ENCODE peak calls at places on chromosomes 1 and 21, in seven cellular contexts. N is cardiac fibroblast, T is GM23338, O is WTC11, Y is fibroblast of pulmonary artery, F is lower leg skin, W is body of pancreas. Z is an unnamed sample.

GRCh38 chr1:78892251-78892650 is 114.3 kb downstream of the ADGRL4 start:
- DNase-seq in N (peak; percentile 68), T (no peak), O (no peak), Y (peak; percentile 14), F (no peak), W (no peak), Z (peak; percentile 2)

GRCh38 chr1:247370786-247371732 is 39.4 kb upstream of the ZNF496 start:
- DNase-seq in N (peak; percentile 48), T (peak; percentile 30), O (no peak), Y (peak; percentile 40), F (no peak), W (peak; percentile 26), Z (no peak)

GRCh38 chr1:237730826-237731350 is 159.8 kb downstream of the ZP4 start:
- DNase-seq in N (no peak), T (no peak), O (no peak), Y (no peak), F (no peak), W (no peak), Z (no peak)

GRCh38 chr21:32137266-32137665 is 141.6 kb downstream of the MIS18A start:
- DNase-seq in N (no peak), T (no peak), O (no peak), Y (no peak), F (no peak), W (no peak), Z (no peak)

GRCh38 chr1:33041026-33041425 is 4.3 kb upstream of the AK2 start:
- DNase-seq in N (no peak), T (no peak), O (no peak), Y (no peak), F (no peak), W (no peak), Z (no peak)

GRCh38 chr1:46784666-46785065 is 14.2 kb upstream of the CYP4B1 start:
- DNase-seq in N (no peak), T (peak; percentile 71), O (no peak), Y (no peak), F (no peak), W (no peak), Z (no peak)

GRCh38 chr1:246947255-246947654 is 15.5 kb upstream of the AHCTF1 start:
- DNase-seq in N (peak; percentile 94), T (no peak), O (no peak), Y (peak; percentile 92), F (no peak), W (peak; percentile 10), Z (peak; percentile 11)

GRCh38 chr1:210222288-210223006 is 10.1 kb upstream of the SERTAD4 start:
- DNase-seq in N (no peak), T (peak; percentile 73), O (no peak), Y (peak; percentile 30), F (no peak), W (peak; percentile 24), Z (no peak)

GRCh38 chr1:57307382-57307781 is 116.5 kb downstream of the DAB1 start:
- DNase-seq in N (no peak), T (peak; percentile 91), O (peak; percentile 69), Y (no peak), F (no peak), W (no peak), Z (peak; percentile 12)

GRCh38 chr21:34962136-34962535 is 87.0 kb downstream of the RUNX1 start:
- DNase-seq in N (no peak), T (no peak), O (no peak), Y (no peak), F (no peak), W (no peak), Z (no peak)

GRCh38 chr21:45359451-45360217 is 45.3 kb upstream of the COL18A1 start:
- DNase-seq in N (no peak), T (no peak), O (no peak), Y (no peak), F (no peak), W (no peak), Z (no peak)

GRCh38 chr1:212667223-212668139 is 32.2 kb downstream of the BATF3 start:
- DNase-seq in N (peak; percentile 98), T (peak; percentile 39), O (no peak), Y (peak; percentile 96), F (no peak), W (peak; percentile 19), Z (peak; percentile 93)

GRCh38 chr1:11790880-11791715 is 14.7 kb downstream of the MTHFR start:
- DNase-seq in N (peak; percentile 90), T (no peak), O (no peak), Y (peak; percentile 98), F (peak; percentile 97), W (peak; percentile 81), Z (peak; percentile 79)

GRCh38 chr1:16605532-16605931 is 7.8 kb downstream of the NBPF1 start:
- DNase-seq in N (no peak), T (no peak), O (no peak), Y (no peak), F (peak; percentile 86), W (no peak), Z (no peak)
- TF ChIP-seq CTCF in N (no peak), T (no peak), O (no peak), Y (no peak), F (no peak), W (no peak), Z (no peak)

DNA sequence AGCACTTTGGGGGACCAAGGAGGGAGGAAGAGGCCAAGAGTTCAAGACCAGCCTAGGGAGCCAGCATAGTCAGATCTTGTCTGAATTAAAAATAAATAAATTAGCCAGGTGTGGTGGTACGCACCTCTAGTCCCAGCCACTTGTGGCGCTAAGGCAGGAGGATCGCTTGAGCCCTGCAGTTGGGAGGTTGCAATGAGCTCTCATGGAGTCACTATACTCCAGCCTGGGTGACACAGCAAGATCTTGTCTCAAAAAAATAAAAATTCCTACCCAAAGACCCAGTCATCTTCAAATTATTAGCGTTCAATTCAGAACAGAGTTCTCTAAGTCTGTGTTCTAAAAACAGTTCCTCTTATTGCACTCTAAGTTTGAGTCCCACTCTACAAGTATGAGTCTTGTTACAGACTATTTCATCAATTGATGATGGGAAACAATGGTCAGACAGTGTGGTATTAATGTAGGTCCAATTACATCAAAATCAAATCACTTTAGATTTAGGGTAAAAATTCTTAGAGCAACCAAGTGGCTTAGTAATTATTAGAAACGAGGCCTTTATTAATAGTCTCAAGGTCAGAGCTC is 6.9 kb downstream of the FOXJ3 start:
- DNase-seq in N (no peak), T (peak; percentile 44), O (no peak), Y (no peak), F (no peak), W (no peak), Z (no peak)
- TF ChIP-seq CTCF in N (no peak), T (peak; percentile 24), O (no peak), Y (no peak), F (no peak), W (no peak), Z (no peak)

GRCh38 chr1:112805155-112805853 is 90.2 kb upstream of the PPM1J start:
- DNase-seq in N (no peak), T (no peak), O (no peak), Y (no peak), F (no peak), W (no peak), Z (no peak)
- TF ChIP-seq CTCF in N (no peak), T (no peak), O (no peak), Y (no peak), F (no peak), W (no peak), Z (no peak)

GRCh38 chr1:60825593-60825992 is 256.8 kb upstream of the NFIA start:
- DNase-seq in N (no peak), T (peak; percentile 24), O (peak; percentile 13), Y (no peak), F (no peak), W (no peak), Z (no peak)
- TF ChIP-seq CTCF in N (no peak), T (peak; percentile 43), O (no peak), Y (peak; percentile 21), F (no peak), W (no peak), Z (peak; percentile 25)

GRCh38 chr1:50417946-50418599 is 5.2 kb downstream of the DMRTA2 start:
- DNase-seq in N (no peak), T (peak; percentile 34), O (no peak), Y (no peak), F (no peak), W (no peak), Z (no peak)
- TF ChIP-seq CTCF in N (no peak), T (no peak), O (no peak), Y (no peak), F (no peak), W (no peak), Z (no peak)

DNA sequence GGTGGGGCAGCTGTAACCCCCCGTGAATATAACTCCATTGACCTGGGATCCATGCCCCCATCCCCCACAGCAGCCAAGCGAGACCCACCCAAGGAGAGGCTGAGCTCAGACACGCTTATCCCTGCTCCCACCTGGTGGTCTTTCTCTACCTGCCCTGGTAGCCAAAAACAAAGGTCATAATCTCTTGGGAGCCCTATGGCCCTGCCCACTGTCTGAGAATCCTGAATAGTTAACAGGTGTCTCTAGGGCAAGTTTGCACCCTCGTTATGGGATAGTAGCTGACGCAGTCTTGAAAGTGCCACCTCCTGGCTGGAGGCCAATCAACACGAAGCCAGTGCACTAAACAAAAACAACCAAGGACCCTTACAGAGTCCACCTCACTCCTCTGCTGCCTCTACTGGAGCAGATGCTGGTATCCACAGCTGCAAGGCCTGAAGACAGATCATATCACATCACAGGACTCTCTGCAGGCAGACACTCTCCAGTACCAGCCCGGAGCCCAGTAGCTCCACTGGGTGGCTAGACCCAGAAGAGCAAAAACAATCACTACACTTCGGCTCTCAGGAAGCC is 134.3 kb upstream of the C1orf174 start:
- DNase-seq in N (no peak), T (no peak), O (no peak), Y (no peak), F (no peak), W (no peak), Z (no peak)
- TF ChIP-seq CTCF in N (no peak), T (no peak), O (no peak), Y (no peak), F (no peak), W (no peak), Z (no peak)

Z was measured in HFF-Myc.